ENCODE peak calls at places on chromosomes 13 and 19, in four cellular contexts. One of them, this sample, is unnamed.

GRCh38 chr19:50500060-50500752 is 10.8 kb downstream of the JOSD2 start:
- DNase-seq in adipocyte: peak
- DNase-seq in NCI-H524: peak
- DNase-seq in NCI-H69: peak
- DNase-seq in this sample: no peak

GRCh38 chr13:24076124-24076523 is 84.4 kb upstream of the SPATA13 start:
- DNase-seq in adipocyte: no peak
- DNase-seq in NCI-H524: no peak
- DNase-seq in NCI-H69: no peak
- DNase-seq in this sample: no peak

GRCh38 chr13:43388282-43389034 is 365.1 kb downstream of the DNAJC15 start:
- DNase-seq in adipocyte: no peak
- DNase-seq in NCI-H524: peak
- DNase-seq in NCI-H69: peak
- DNase-seq in this sample: no peak

GRCh38 chr19:44621367-44621766 is 8.0 kb downstream of the IGSF23 start:
- DNase-seq in adipocyte: no peak
- DNase-seq in NCI-H524: no peak
- DNase-seq in NCI-H69: no peak
- DNase-seq in this sample: no peak

GRCh38 chr13:113627136-113627535 is 30.9 kb downstream of the ATP4B start:
- DNase-seq in adipocyte: no peak
- DNase-seq in NCI-H524: no peak
- DNase-seq in NCI-H69: no peak
- DNase-seq in this sample: no peak

GRCh38 chr13:28526876-28527275 is 31.9 kb upstream of the FLT1 start:
- DNase-seq in adipocyte: no peak
- DNase-seq in NCI-H524: no peak
- DNase-seq in NCI-H69: no peak
- DNase-seq in this sample: no peak

GRCh38 chr13:102128216-102128800 is 273.5 kb downstream of the FGF14 start:
- DNase-seq in adipocyte: no peak
- DNase-seq in NCI-H524: no peak
- DNase-seq in NCI-H69: peak
- DNase-seq in this sample: no peak

GRCh38 chr19:10998045-10998533 is 37.3 kb downstream of the SMARCA4 start:
- DNase-seq in adipocyte: peak
- DNase-seq in NCI-H524: no peak
- DNase-seq in NCI-H69: no peak
- DNase-seq in this sample: no peak

GRCh38 chr13:85816413-85816812 is 17.2 kb upstream of the SLITRK6 start:
- DNase-seq in adipocyte: peak
- DNase-seq in NCI-H524: peak
- DNase-seq in NCI-H69: peak
- DNase-seq in this sample: no peak

GRCh38 chr19:29532097-29532496 is 6.3 kb downstream of the VSTM2B start:
- DNase-seq in adipocyte: no peak
- DNase-seq in NCI-H524: no peak
- DNase-seq in NCI-H69: no peak
- DNase-seq in this sample: no peak

GRCh38 chr13:104314926-104315535 is 1248.8 kb upstream of the SLC10A2 start:
- DNase-seq in adipocyte: no peak
- DNase-seq in NCI-H524: no peak
- DNase-seq in NCI-H69: no peak
- DNase-seq in this sample: no peak

GRCh38 chr13:22168437-22168836 is 497.6 kb downstream of the FGF9 start:
- DNase-seq in adipocyte: no peak
- DNase-seq in NCI-H524: no peak
- DNase-seq in NCI-H69: no peak
- DNase-seq in this sample: no peak

GRCh38 chr13:67224148-67224846 is 5.8 kb downstream of the PCDH9 start:
- DNase-seq in adipocyte: peak
- DNase-seq in NCI-H524: peak
- DNase-seq in NCI-H69: peak
- DNase-seq in this sample: peak

GRCh38 chr13:73060251-73061160 is 1.7 kb downstream of the KLF5 start:
- DNase-seq in adipocyte: peak
- DNase-seq in NCI-H524: no peak
- DNase-seq in NCI-H69: peak
- DNase-seq in this sample: no peak

GRCh38 chr13:31476753-31477152 is 262.6 kb upstream of the RXFP2 start:
- DNase-seq in adipocyte: peak
- DNase-seq in NCI-H524: peak
- DNase-seq in NCI-H69: no peak
- DNase-seq in this sample: no peak

GRCh38 chr13:112828082-112828699 is 138.4 kb downstream of the ATP11A start:
- DNase-seq in adipocyte: no peak
- DNase-seq in NCI-H524: no peak
- DNase-seq in NCI-H69: no peak
- DNase-seq in this sample: no peak

GRCh38 chr19:51001495-51001894 is at the start of gene KLK8:
- DNase-seq in adipocyte: no peak
- DNase-seq in NCI-H524: no peak
- DNase-seq in NCI-H69: no peak
- DNase-seq in this sample: no peak

GRCh38 chr13:38166121-38166520 is 183.5 kb upstream of the UFM1 start:
- DNase-seq in adipocyte: peak
- DNase-seq in NCI-H524: no peak
- DNase-seq in NCI-H69: no peak
- DNase-seq in this sample: no peak

GRCh38 chr13:37681295-37682032 is 82.9 kb upstream of the POSTN start:
- DNase-seq in adipocyte: peak
- DNase-seq in NCI-H524: no peak
- DNase-seq in NCI-H69: no peak
- DNase-seq in this sample: no peak

GRCh38 chr13:47064381-47064780 is 167.5 kb upstream of the HTR2A start:
- DNase-seq in adipocyte: no peak
- DNase-seq in NCI-H524: no peak
- DNase-seq in NCI-H69: no peak
- DNase-seq in this sample: no peak

GRCh38 chr19:40601061-40601973 is at the start of gene LTBP4:
- DNase-seq in adipocyte: peak
- DNase-seq in NCI-H524: no peak
- DNase-seq in NCI-H69: peak
- DNase-seq in this sample: no peak

GRCh38 chr13:27481766-27482165 is 31.4 kb upstream of the MTIF3 start:
- DNase-seq in adipocyte: peak
- DNase-seq in NCI-H524: peak
- DNase-seq in NCI-H69: peak
- DNase-seq in this sample: no peak

GRCh38 chr13:98766120-98766519 is 13.6 kb upstream of the SLC15A1 start:
- DNase-seq in adipocyte: no peak
- DNase-seq in NCI-H524: peak
- DNase-seq in NCI-H69: no peak
- DNase-seq in this sample: no peak

GRCh38 chr19:21823224-21823623 is 12.8 kb downstream of the ZNF43 start:
- DNase-seq in adipocyte: no peak
- DNase-seq in NCI-H524: no peak
- DNase-seq in NCI-H69: no peak
- DNase-seq in this sample: no peak

GRCh38 chr13:30872685-30873443 is 33.2 kb upstream of the MEDAG start:
- DNase-seq in adipocyte: peak
- DNase-seq in NCI-H524: peak
- DNase-seq in NCI-H69: peak
- DNase-seq in this sample: no peak

GRCh38 chr19:11708457-11708856 is 30.3 kb downstream of the ZNF823 start:
- DNase-seq in adipocyte: no peak
- DNase-seq in NCI-H524: no peak
- DNase-seq in NCI-H69: no peak
- DNase-seq in this sample: no peak

GRCh38 chr19:49422407-49423277 is 599 bp downstream of the PTH2 start:
- DNase-seq in adipocyte: peak
- DNase-seq in NCI-H524: peak
- DNase-seq in NCI-H69: peak
- DNase-seq in this sample: no peak

GRCh38 chr19:39052243-39052746 is 19.9 kb upstream of the FBXO27 start:
- DNase-seq in adipocyte: peak
- DNase-seq in NCI-H524: peak
- DNase-seq in NCI-H69: peak
- DNase-seq in this sample: peak

This sample was measured in NK-92 treated with Interleukin-12 subunit alpha and Interleukin-12 subunit beta, amount 100 ng/mL, for 24 hours.